ENCODE peak calls at places on chromosomes 5 and 9, in four cellular contexts. One of them, this sample, is unnamed.

GRCh38 chr5:170493028-170493820 is 10.6 kb upstream of the KCNIP1 start:
- DNase-seq in choroid plexus epithelial cell: no peak
- DNase-seq in MV-4-11: no peak
- DNase-seq in GM23248: no peak
- DNase-seq in this sample: no peak

GRCh38 chr5:55994502-55994997 is at the start of gene IL6ST:
- DNase-seq in MV-4-11: no peak
- DNase-seq in GM23248: peak
- DNase-seq in choroid plexus epithelial cell: peak
- DNase-seq in this sample: peak

GRCh38 chr5:160470437-160471341 is 49.0 kb downstream of the PTTG1 start:
- DNase-seq in GM23248: no peak
- DNase-seq in MV-4-11: peak
- DNase-seq in choroid plexus epithelial cell: peak
- DNase-seq in this sample: no peak

GRCh38 chr9:683509-684021 is 157.9 kb upstream of the DMRT1 start:
- DNase-seq in GM23248: no peak
- DNase-seq in MV-4-11: no peak
- DNase-seq in choroid plexus epithelial cell: no peak
- DNase-seq in this sample: no peak

GRCh38 chr9:96187108-96187695 is 114.8 kb downstream of the HSD17B3 start:
- DNase-seq in choroid plexus epithelial cell: no peak
- DNase-seq in GM23248: no peak
- DNase-seq in MV-4-11: no peak
- DNase-seq in this sample: no peak

GRCh38 chr9:21267806-21268657 is 28.2 kb upstream of the IFNA14 start:
- DNase-seq in choroid plexus epithelial cell: no peak
- DNase-seq in GM23248: no peak
- DNase-seq in MV-4-11: no peak
- DNase-seq in this sample: no peak

GRCh38 chr5:64693636-64694035 is 3.3 kb downstream of the SHISAL2B start:
- DNase-seq in choroid plexus epithelial cell: no peak
- DNase-seq in MV-4-11: no peak
- DNase-seq in GM23248: no peak
- DNase-seq in this sample: no peak

GRCh38 chr9:77899679-77900354 is 131.8 kb downstream of the GNAQ start:
- DNase-seq in MV-4-11: peak
- DNase-seq in GM23248: peak
- DNase-seq in choroid plexus epithelial cell: peak
- DNase-seq in this sample: no peak

GRCh38 chr5:143019614-143020515 is 249.7 kb downstream of the ARHGAP26 start:
- DNase-seq in MV-4-11: no peak
- DNase-seq in choroid plexus epithelial cell: peak
- DNase-seq in GM23248: no peak
- DNase-seq in this sample: no peak

GRCh38 chr9:99809586-99810357 is 11.9 kb upstream of the NR4A3 start:
- DNase-seq in MV-4-11: no peak
- DNase-seq in choroid plexus epithelial cell: no peak
- DNase-seq in GM23248: peak
- DNase-seq in this sample: no peak

This sample was measured in effector CD8-positive, alpha-beta T cell.